ENCODE peak calls at places on chromosome 1, in nine cellular contexts. U is KBM-7, F is natural killer cell, I is H9, X is GM23248, E is WERI-Rb-1, Q is AG08396, K is H54, R is GF-D8. W is an unnamed sample.

GRCh38 chr1:22119626-22120468 is 23.1 kb downstream of the WNT4 start:
- DNase-seq in Q (no peak), U (no peak), I (no peak), R (no peak), X (no peak), F (no peak), K (no peak), E (no peak), W (no peak)

GRCh38 chr1:224703702-224704408 is 87.7 kb downstream of the CNIH3 start:
- DNase-seq in X (no peak), U (no peak), R (no peak), K (no peak), Q (no peak), E (no peak), F (no peak), I (no peak), W (no peak)

GRCh38 chr1:10429868-10430215 is 391 bp upstream of the CENPS start:
- DNase-seq in X (peak), F (no peak), K (no peak), E (no peak), R (no peak), U (no peak), I (no peak), Q (peak), W (no peak)

GRCh38 chr1:182391028-182391361 is 595 bp downstream of the GLUL start:
- DNase-seq in X (no peak), K (no peak), R (no peak), U (no peak), Q (no peak), F (no peak), I (no peak), E (no peak), W (no peak)

GRCh38 chr1:99328171-99328570 is 63.9 kb downstream of the PLPPR4 start:
- DNase-seq in F (no peak), R (no peak), I (peak), X (no peak), K (no peak), E (no peak), Q (no peak), U (no peak), W (no peak)

GRCh38 chr1:53765656-53766055 is 26.7 kb upstream of the GLIS1 start:
- DNase-seq in Q (no peak), F (no peak), R (no peak), X (peak), K (no peak), E (no peak), U (peak), I (no peak), W (no peak)

GRCh38 chr1:63845346-63845745 is 71.5 kb downstream of the ROR1 start:
- DNase-seq in E (no peak), F (no peak), R (no peak), X (peak), Q (no peak), U (no peak), I (no peak), K (no peak), W (no peak)

GRCh38 chr1:234208791-234209190 is 164.5 kb upstream of the COA6 start:
- DNase-seq in X (peak), Q (no peak), R (no peak), F (no peak), K (no peak), E (no peak), I (no peak), U (no peak), W (no peak)

GRCh38 chr1:86750076-86750475 is 45.7 kb downstream of the SH3GLB1 start:
- DNase-seq in E (no peak), X (peak), K (no peak), I (no peak), U (no peak), F (no peak), Q (no peak), R (no peak), W (no peak)

GRCh38 chr1:87089823-87090222 is 175.4 kb downstream of the HS2ST1 start:
- DNase-seq in F (no peak), X (no peak), E (no peak), K (no peak), U (no peak), Q (no peak), R (no peak), I (no peak), W (no peak)

GRCh38 chr1:245512181-245512888 is 357.6 kb downstream of the KIF26B start:
- DNase-seq in I (no peak), K (no peak), R (no peak), E (no peak), U (no peak), X (peak), F (no peak), Q (no peak), W (no peak)

GRCh38 chr1:230507671-230508407 is 81.7 kb upstream of the PGBD5 start:
- DNase-seq in I (no peak), Q (no peak), K (no peak), U (no peak), E (no peak), R (no peak), X (peak), F (no peak), W (no peak)

GRCh38 chr1:3133671-3134070 is 64.7 kb downstream of the PRDM16 start:
- DNase-seq in U (no peak), I (no peak), R (no peak), Q (peak), K (no peak), E (no peak), X (no peak), F (no peak), W (no peak)

GRCh38 chr1:114390361-114390760 is 120.6 kb downstream of the TRIM33 start:
- DNase-seq in U (no peak), R (no peak), E (no peak), I (no peak), Q (no peak), K (no peak), X (no peak), F (no peak), W (no peak)

GRCh38 chr1:58363639-58364038 is 182.9 kb downstream of the OMA1 start:
- DNase-seq in X (no peak), Q (no peak), K (no peak), R (no peak), U (no peak), I (no peak), F (no peak), E (no peak), W (no peak)

GRCh38 chr1:173002891-173003582 is 47.7 kb downstream of the TNFSF18 start:
- DNase-seq in X (peak), Q (peak), F (no peak), U (no peak), R (no peak), I (no peak), E (no peak), K (no peak), W (no peak)

GRCh38 chr1:155277896-155278688 is 829 bp downstream of the HCN3 start:
- DNase-seq in R (no peak), F (peak), U (peak), K (peak), I (peak), Q (peak), X (peak), E (peak), W (peak)

GRCh38 chr1:95002657-95003432 is 69.9 kb downstream of the ALG14 start:
- DNase-seq in U (no peak), E (no peak), I (no peak), K (no peak), Q (no peak), F (no peak), X (peak), R (no peak), W (no peak)

GRCh38 chr1:153616885-153617428 is 832 bp upstream of the S100A14 start:
- DNase-seq in F (no peak), K (no peak), E (no peak), R (no peak), X (peak), Q (no peak), U (no peak), I (no peak), W (no peak)

GRCh38 chr1:156499703-156500577 is 635 bp downstream of the MEF2D start:
- DNase-seq in X (peak), K (no peak), U (no peak), E (peak), I (no peak), R (no peak), F (peak), Q (no peak), W (peak)

W was measured in D341Med.